ENCODE peak calls at places on chromosomes 2 and 18, in five cellular contexts. I is left ventricle myocardium inferior; F is CD8-positive, alpha-beta T cell; R is lower lobe of right lung; D is MG63. W is an unnamed sample.

GRCh38 chr2:2755990-2756389 is 424.9 kb upstream of the MYT1L start:
- DNase-seq in I (no peak), F (no peak), R (no peak), D (no peak), W (no peak)

GRCh38 chr2:154771664-154772284 is 73.3 kb downstream of the KCNJ3 start:
- DNase-seq in I (no peak), F (no peak), R (no peak), D (no peak), W (no peak)

GRCh38 chr2:163563336-163563735 is 172.5 kb downstream of the FIGN start:
- DNase-seq in I (no peak), F (no peak), R (no peak), D (no peak), W (no peak)

GRCh38 chr18:32958746-32959145 is 185.9 kb upstream of the KLHL14 start:
- DNase-seq in I (no peak), F (no peak), R (no peak), D (no peak), W (no peak)

GRCh38 chr2:1621501-1621900 is 122.8 kb downstream of the PXDN start:
- DNase-seq in I (no peak), F (no peak), R (no peak), D (no peak), W (no peak)

GRCh38 chr2:231489990-231490389 is 25.7 kb upstream of the NCL start:
- DNase-seq in I (peak), F (peak), R (no peak), D (peak), W (no peak)

GRCh38 chr2:118973542-118973951 is 31.6 kb downstream of the MARCO start:
- DNase-seq in I (peak), F (no peak), R (peak), D (peak), W (no peak)

GRCh38 chr2:44680983-44681481 is 260.5 kb upstream of the SIX3 start:
- DNase-seq in I (no peak), F (no peak), R (no peak), D (no peak), W (no peak)

GRCh38 chr2:1514391-1515072 is 101.3 kb downstream of the TPO start:
- DNase-seq in I (no peak), F (no peak), R (no peak), D (no peak), W (no peak)

GRCh38 chr2:20192781-20193180 is 32.1 kb downstream of the SDC1 start:
- DNase-seq in I (no peak), F (no peak), R (no peak), D (no peak), W (no peak)

GRCh38 chr18:47036298-47036874 is 965 bp upstream of the ELOA2 start:
- DNase-seq in I (no peak), F (no peak), R (no peak), D (peak), W (no peak)

GRCh38 chr2:36982467-36982866 is 16.1 kb upstream of the STRN start:
- DNase-seq in I (no peak), F (no peak), R (no peak), D (no peak), W (no peak)

GRCh38 chr2:199810422-199811250 is 40.4 kb downstream of the FTCDNL1 start:
- DNase-seq in I (no peak), F (no peak), R (no peak), D (no peak), W (no peak)

GRCh38 chr2:25692143-25692542 is 18.8 kb upstream of the DTNB start:
- DNase-seq in I (no peak), F (no peak), R (no peak), D (peak), W (peak)

GRCh38 chr2:222318712-222319575 is 20.1 kb upstream of the PAX3 start:
- DNase-seq in I (peak), F (no peak), R (no peak), D (peak), W (no peak)

GRCh38 chr2:238098854-238099708 is 1.1 kb upstream of the ESPNL start:
- DNase-seq in I (no peak), F (no peak), R (peak), D (no peak), W (no peak)

GRCh38 chr2:17690776-17691175 is 62.8 kb downstream of the SMC6 start:
- DNase-seq in I (no peak), F (no peak), R (no peak), D (no peak), W (no peak)

GRCh38 chr2:235394278-235394828 is 99.5 kb upstream of the AGAP1 start:
- DNase-seq in I (no peak), F (no peak), R (no peak), D (no peak), W (no peak)

GRCh38 chr2:181813963-181814565 is 77.5 kb upstream of the ITPRID2 start:
- DNase-seq in I (no peak), F (no peak), R (no peak), D (no peak), W (no peak)

GRCh38 chr2:26946841-26947784 is 23.3 kb upstream of the MAPRE3 start:
- DNase-seq in I (peak), F (no peak), R (peak), D (peak), W (no peak)

GRCh38 chr2:25361261-25362048 is 19.7 kb upstream of the DNMT3A start:
- DNase-seq in I (no peak), F (no peak), R (no peak), D (no peak), W (no peak)

GRCh38 chr2:127664065-127664894 is 11.1 kb downstream of the LIMS2 start:
- DNase-seq in I (peak), F (peak), R (peak), D (no peak), W (no peak)

GRCh38 chr2:107354143-107354542 is 468.2 kb upstream of the ST6GAL2 start:
- DNase-seq in I (no peak), F (no peak), R (no peak), D (no peak), W (no peak)

GRCh38 chr2:182018218-182018617 is 32.6 kb downstream of the PPP1R1C start:
- DNase-seq in I (no peak), F (no peak), R (no peak), D (no peak), W (no peak)

GRCh38 chr2:235747868-235748144 is 254.0 kb downstream of the AGAP1 start:
- DNase-seq in I (no peak), F (no peak), R (no peak), D (peak), W (peak)

GRCh38 chr18:11005528-11005927 is 143.8 kb downstream of the PIEZO2 start:
- DNase-seq in I (no peak), F (no peak), R (no peak), D (peak), W (no peak)

GRCh38 chr2:222393733-222394267 is 30.5 kb upstream of the SGPP2 start:
- DNase-seq in I (no peak), F (no peak), R (no peak), D (no peak), W (no peak)

GRCh38 chr2:212777020-212777491 is 238.5 kb upstream of the ERBB4 start:
- DNase-seq in I (no peak), F (no peak), R (no peak), D (no peak), W (no peak)

GRCh38 chr2:135265960-135266490 is 213.9 kb downstream of the RAB3GAP1 start:
- DNase-seq in I (no peak), F (no peak), R (no peak), D (no peak), W (no peak)

GRCh38 chr18:47343291-47343690 is 91.8 kb upstream of the SKOR2 start:
- DNase-seq in I (no peak), F (no peak), R (no peak), D (no peak), W (no peak)

GRCh38 chr2:31240406-31241365 is 6.7 kb downstream of the EHD3 start:
- DNase-seq in I (no peak), F (no peak), R (no peak), D (no peak), W (no peak)

GRCh38 chr2:160566717-160567116 is 73.1 kb upstream of the RBMS1 start:
- DNase-seq in I (no peak), F (no peak), R (no peak), D (no peak), W (no peak)

GRCh38 chr2:224885295-224885694 is 157.0 kb downstream of the DOCK10 start:
- DNase-seq in I (no peak), F (no peak), R (no peak), D (no peak), W (no peak)
- H3K4me3 ChIP-seq in I (no peak), F (no peak), R (no peak), D (no peak), W (no peak)

GRCh38 chr2:9178110-9178904 is 28.3 kb upstream of the ASAP2 start:
- DNase-seq in I (no peak), F (no peak), R (no peak), D (no peak), W (peak)

GRCh38 chr2:9184319-9184807 is 22.2 kb upstream of the ASAP2 start:
- DNase-seq in I (no peak), F (no peak), R (no peak), D (no peak), W (no peak)

GRCh38 chr2:9179572-9180201 is 26.9 kb upstream of the ASAP2 start:
- DNase-seq in I (peak), F (no peak), R (no peak), D (peak), W (no peak)

GRCh38 chr2:9174771-9175441 is 31.7 kb upstream of the ASAP2 start:
- DNase-seq in I (no peak), F (no peak), R (peak), D (peak), W (no peak)

GRCh38 chr2:9178905-9179571 is 27.6 kb upstream of the ASAP2 start:
- DNase-seq in I (peak), F (no peak), R (no peak), D (peak), W (peak)
- H3K4me3 ChIP-seq in I (no peak), F (no peak), R (no peak), D (no peak), W (no peak)

DNA sequence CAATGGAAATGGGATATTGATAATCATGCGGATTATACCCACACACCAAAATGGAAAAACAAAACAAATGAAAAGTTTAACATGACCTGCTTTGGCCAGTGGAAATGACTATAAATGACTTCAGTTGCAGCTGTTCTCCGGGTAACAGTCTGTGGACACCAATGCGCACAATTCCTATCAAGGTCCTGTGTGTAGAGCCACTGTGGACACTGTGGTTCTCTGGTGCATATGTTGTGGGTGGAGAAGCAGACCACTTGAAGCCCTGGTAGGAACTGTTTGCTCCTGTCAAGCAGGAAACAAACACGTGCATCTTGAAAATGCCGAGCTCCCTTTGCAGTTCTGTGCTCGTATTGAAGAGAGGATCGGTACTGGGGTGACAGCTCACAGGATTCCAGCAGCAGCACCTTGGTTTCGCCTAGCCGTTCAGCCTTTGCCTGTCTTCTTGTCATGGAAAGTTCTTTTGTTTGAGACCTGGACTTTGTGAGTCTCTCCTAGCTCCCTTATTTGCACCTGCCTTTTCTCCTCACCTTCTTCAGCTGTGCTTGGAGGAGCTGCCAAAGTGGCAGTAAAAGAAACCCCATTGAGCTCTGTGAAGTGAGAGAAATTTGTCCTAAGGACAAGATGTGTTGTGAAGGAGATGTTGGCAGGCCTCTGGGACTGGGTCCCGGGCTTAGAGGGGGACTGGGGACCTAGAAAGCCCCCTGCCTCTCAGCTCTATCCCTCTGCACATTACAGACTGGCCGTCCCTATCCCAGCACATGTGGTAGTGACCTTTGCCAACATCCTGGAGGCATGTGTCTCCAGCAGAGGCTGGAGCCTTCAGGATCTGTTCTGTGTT is 33.0 kb downstream of the NCK2 start:
- DNase-seq in I (no peak), F (no peak), R (no peak), D (no peak), W (no peak)
- H3K4me3 ChIP-seq in I (no peak), F (peak), R (no peak), D (no peak), W (no peak)

GRCh38 chr2:85356186-85356585 is 1.6 kb downstream of the ELMOD3 start:
- DNase-seq in I (no peak), F (no peak), R (no peak), D (no peak), W (no peak)

GRCh38 chr2:85354286-85355072 is at the start of the genes ELMOD3 and RETSAT:
- DNase-seq in I (peak), F (peak), R (peak), D (peak), W (peak)

GRCh38 chr2:85355521-85355920 is 952 bp downstream of the ELMOD3 start:
- DNase-seq in I (no peak), F (no peak), R (no peak), D (no peak), W (no peak)

GRCh38 chr2:85355073-85355410 is 473 bp downstream of the ELMOD3 start:
- DNase-seq in I (no peak), F (no peak), R (no peak), D (no peak), W (no peak)

GRCh38 chr2:85357736-85358135 is 3.2 kb downstream of the ELMOD3 start:
- DNase-seq in I (no peak), F (no peak), R (no peak), D (no peak), W (no peak)
- H3K4me3 ChIP-seq in I (no peak), F (no peak), R (no peak), D (no peak), W (no peak)

GRCh38 chr18:28607991-28608390 is 431.1 kb upstream of the CDH2 start:
- DNase-seq in I (no peak), F (no peak), R (no peak), D (no peak), W (no peak)

GRCh38 chr18:28606686-28607085 is 429.8 kb upstream of the CDH2 start:
- DNase-seq in I (no peak), F (no peak), R (no peak), D (no peak), W (no peak)
- H3K4me3 ChIP-seq in I (no peak), F (no peak), R (no peak), D (no peak), W (no peak)

GRCh38 chr2:198587201-198587600 is 782.8 kb downstream of the PLCL1 start:
- DNase-seq in I (no peak), F (no peak), R (no peak), D (no peak), W (no peak)

DNA sequence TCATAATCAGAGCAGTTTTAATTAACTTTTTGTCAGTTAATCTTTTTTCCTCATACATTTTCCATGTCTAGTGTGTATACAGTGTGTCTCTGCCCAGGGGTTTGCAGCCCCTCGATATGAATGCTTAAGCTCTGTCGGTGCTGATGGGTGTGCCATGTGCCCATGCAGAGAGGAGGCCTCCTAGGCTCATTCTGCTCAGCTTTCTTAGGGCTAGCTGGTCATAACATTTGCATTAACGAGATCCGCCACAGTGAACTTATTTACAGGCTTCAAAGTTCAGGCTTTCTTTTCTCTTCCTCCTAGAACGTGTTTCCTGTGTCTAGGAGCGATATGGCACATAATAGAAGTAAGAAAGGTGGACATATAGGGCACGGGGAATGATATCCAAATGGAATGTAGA is 783.3 kb downstream of the PLCL1 start:
- DNase-seq in I (no peak), F (no peak), R (no peak), D (no peak), W (no peak)
- H3K4me3 ChIP-seq in I (no peak), F (no peak), R (no peak), D (no peak), W (no peak)

GRCh38 chr18:8948011-8948410 is 154.5 kb upstream of the NDUFV2 start:
- DNase-seq in I (no peak), F (no peak), R (no peak), D (no peak), W (no peak)

GRCh38 chr18:8947576-8947975 is 154.9 kb upstream of the NDUFV2 start:
- DNase-seq in I (no peak), F (no peak), R (no peak), D (peak), W (no peak)

GRCh38 chr18:8951491-8951890 is 151.0 kb upstream of the NDUFV2 start:
- DNase-seq in I (no peak), F (no peak), R (no peak), D (no peak), W (no peak)

GRCh38 chr18:8948471-8949149 is 153.9 kb upstream of the NDUFV2 start:
- DNase-seq in I (no peak), F (no peak), R (no peak), D (peak), W (no peak)

GRCh38 chr18:8949206-8949605 is 153.3 kb upstream of the NDUFV2 start:
- DNase-seq in I (no peak), F (no peak), R (no peak), D (no peak), W (no peak)
- H3K4me3 ChIP-seq in I (no peak), F (no peak), R (no peak), D (no peak), W (no peak)

GRCh38 chr18:75130591-75131274 is 78.2 kb downstream of the PTGR3 start:
- DNase-seq in I (no peak), F (no peak), R (no peak), D (no peak), W (no peak)
- H3K4me3 ChIP-seq in I (peak), F (no peak), R (no peak), D (no peak), W (no peak)

GRCh38 chr2:205633994-205634393 is 48.3 kb upstream of the NRP2 start:
- DNase-seq in I (no peak), F (no peak), R (no peak), D (no peak), W (no peak)

GRCh38 chr2:205627085-205627484 is 55.2 kb upstream of the NRP2 start:
- DNase-seq in I (no peak), F (no peak), R (no peak), D (no peak), W (no peak)

DNA sequence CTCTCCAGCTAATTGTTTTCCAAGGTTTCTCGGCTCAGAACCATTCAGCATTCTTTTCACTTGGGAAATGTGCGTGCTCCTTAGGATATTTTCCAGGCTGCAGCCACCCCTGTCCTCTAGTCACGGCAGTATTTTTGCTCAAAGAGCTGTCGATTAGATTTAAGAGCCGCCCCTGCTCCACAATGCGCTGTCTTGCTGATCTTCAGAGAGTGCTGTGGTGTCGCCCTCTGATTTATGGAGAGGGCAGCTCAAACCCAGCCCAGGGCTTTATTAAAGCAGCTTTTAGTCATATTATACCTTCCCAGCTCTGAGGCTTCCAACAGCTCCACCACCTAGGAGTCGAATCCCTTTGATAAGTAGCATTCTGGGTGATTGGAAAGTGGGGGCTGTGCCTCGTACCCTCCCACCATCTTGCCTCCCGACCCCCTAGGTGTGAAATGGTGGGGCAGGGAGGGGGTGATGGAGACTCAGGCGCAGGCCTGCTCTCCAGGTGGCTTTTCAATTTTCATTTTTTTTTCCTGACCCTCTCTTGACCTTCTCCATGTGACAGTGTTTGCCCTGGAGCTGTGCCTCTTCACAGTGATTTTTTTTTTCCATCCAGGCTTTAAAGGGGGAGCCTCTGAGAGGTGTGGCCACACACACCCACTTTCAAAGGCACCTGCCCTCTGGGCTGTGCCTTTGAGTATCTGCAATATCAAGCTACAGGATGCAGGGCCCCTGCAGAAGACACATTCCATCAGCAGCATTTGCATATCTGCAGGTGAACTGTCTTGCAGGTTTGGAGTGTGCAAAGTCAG is 53.1 kb upstream of the NRP2 start:
- DNase-seq in I (no peak), F (no peak), R (no peak), D (no peak), W (no peak)
- H3K4me3 ChIP-seq in I (no peak), F (no peak), R (no peak), D (no peak), W (no peak)